ENCODE peak calls at places on chromosomes 1 and 21, in four cellular contexts. One of them, this sample, is unnamed.
A peak's percentile ranks its signal among the peaks of the same experiment; 100 is the strongest.

GRCh38 chr1:16720403-16721223 is 19.7 kb upstream of the RNU1-4 start:
- DNase-seq in breast epithelium: no peak
- DNase-seq in left ventricle myocardium inferior: no peak
- DNase-seq in CD8-positive, alpha-beta T cell: no peak
- DNase-seq in this sample: no peak

GRCh38 chr1:165560834-165561233 is 17.0 kb downstream of the LRRC52 start:
- DNase-seq in CD8-positive, alpha-beta T cell: no peak
- DNase-seq in breast epithelium: no peak
- DNase-seq in left ventricle myocardium inferior: no peak
- DNase-seq in this sample: no peak

GRCh38 chr1:246104927-246105326 is 402.2 kb downstream of the SMYD3 start:
- DNase-seq in breast epithelium: no peak
- DNase-seq in left ventricle myocardium inferior: no peak
- DNase-seq in CD8-positive, alpha-beta T cell: no peak
- DNase-seq in this sample: no peak

GRCh38 chr1:87136607-87137341 is 191.9 kb upstream of the LMO4 start:
- DNase-seq in left ventricle myocardium inferior: no peak
- DNase-seq in breast epithelium: no peak
- DNase-seq in CD8-positive, alpha-beta T cell: no peak
- DNase-seq in this sample: no peak

GRCh38 chr1:91846007-91846620 is 39.8 kb downstream of the TGFBR3 start:
- DNase-seq in breast epithelium: no peak
- DNase-seq in left ventricle myocardium inferior: no peak
- DNase-seq in CD8-positive, alpha-beta T cell: no peak
- DNase-seq in this sample: peak; percentile 66

GRCh38 chr1:172726740-172727139 is 67.8 kb downstream of the FASLG start:
- DNase-seq in CD8-positive, alpha-beta T cell: no peak
- DNase-seq in left ventricle myocardium inferior: no peak
- DNase-seq in breast epithelium: no peak
- DNase-seq in this sample: no peak

GRCh38 chr1:156435551-156436318 is 64.8 kb downstream of the MEF2D start:
- DNase-seq in left ventricle myocardium inferior: no peak
- DNase-seq in breast epithelium: no peak
- DNase-seq in CD8-positive, alpha-beta T cell: no peak
- DNase-seq in this sample: no peak

GRCh38 chr1:91811363-91812025 is 74.5 kb downstream of the TGFBR3 start:
- DNase-seq in breast epithelium: no peak
- DNase-seq in CD8-positive, alpha-beta T cell: no peak
- DNase-seq in left ventricle myocardium inferior: no peak
- DNase-seq in this sample: no peak

GRCh38 chr1:232127190-232127589 is 500.6 kb downstream of the DISC1 start:
- DNase-seq in left ventricle myocardium inferior: no peak
- DNase-seq in CD8-positive, alpha-beta T cell: no peak
- DNase-seq in breast epithelium: no peak
- DNase-seq in this sample: peak; percentile 60

GRCh38 chr1:8439015-8439702 is 121.2 kb downstream of the SLC45A1 start:
- DNase-seq in breast epithelium: peak; percentile 62
- DNase-seq in CD8-positive, alpha-beta T cell: no peak
- DNase-seq in left ventricle myocardium inferior: peak; percentile 82
- DNase-seq in this sample: no peak

GRCh38 chr1:177343445-177343844 is 172.7 kb downstream of the BRINP2 start:
- DNase-seq in CD8-positive, alpha-beta T cell: no peak
- DNase-seq in breast epithelium: no peak
- DNase-seq in left ventricle myocardium inferior: no peak
- DNase-seq in this sample: no peak

GRCh38 chr1:245142976-245143375 is 11.8 kb upstream of the KIF26B start:
- DNase-seq in CD8-positive, alpha-beta T cell: no peak
- DNase-seq in breast epithelium: no peak
- DNase-seq in left ventricle myocardium inferior: no peak
- DNase-seq in this sample: no peak

GRCh38 chr1:204711947-204712701 is 26.6 kb upstream of the LRRN2 start:
- DNase-seq in breast epithelium: no peak
- DNase-seq in CD8-positive, alpha-beta T cell: no peak
- DNase-seq in left ventricle myocardium inferior: peak; percentile 32
- DNase-seq in this sample: no peak

GRCh38 chr1:101025283-101025679 is 303 bp downstream of the DPH5 start:
- DNase-seq in breast epithelium: no peak
- DNase-seq in left ventricle myocardium inferior: no peak
- DNase-seq in CD8-positive, alpha-beta T cell: peak; percentile 32
- DNase-seq in this sample: no peak

GRCh38 chr1:76867342-76868130 is at the start of gene ST6GALNAC5:
- DNase-seq in breast epithelium: no peak
- DNase-seq in left ventricle myocardium inferior: no peak
- DNase-seq in CD8-positive, alpha-beta T cell: no peak
- DNase-seq in this sample: no peak

DNA sequence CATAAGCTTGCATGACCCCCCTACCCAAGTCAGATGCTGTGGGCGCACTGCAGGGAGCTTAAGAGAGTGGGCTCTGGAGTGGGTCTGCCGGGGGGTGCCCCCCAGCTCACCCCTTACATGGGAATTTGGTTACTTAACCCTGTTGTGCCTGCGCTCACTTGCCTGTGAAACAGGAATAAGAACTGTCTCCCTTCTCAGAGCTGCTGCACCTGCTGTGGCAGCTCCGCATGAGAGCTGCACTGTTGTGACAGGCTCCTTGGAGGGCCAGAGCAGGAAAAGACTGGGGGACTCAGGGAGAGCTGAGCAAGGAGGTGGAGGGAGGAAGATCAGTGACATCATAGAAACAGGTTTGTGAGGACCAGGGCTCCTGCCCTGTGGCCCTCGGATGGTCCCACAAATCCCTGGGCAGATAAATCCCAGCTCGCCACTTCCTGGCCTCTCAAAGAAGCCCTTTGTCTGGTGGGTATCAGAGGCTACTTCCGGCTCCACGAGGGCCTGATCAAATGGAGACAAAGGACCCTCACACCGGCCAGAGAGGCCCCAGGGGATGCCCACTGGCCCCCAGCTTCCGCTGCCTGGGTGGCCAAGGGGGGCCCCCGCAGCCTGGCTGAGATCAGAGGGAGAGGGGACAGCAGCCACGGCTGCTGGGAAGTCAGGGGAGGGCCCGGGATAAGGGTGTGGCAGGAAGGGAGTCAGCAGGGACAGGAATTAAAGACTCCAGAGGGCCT is 28.9 kb upstream of the LAPTM5 start:
- DNase-seq in breast epithelium: no peak
- DNase-seq in left ventricle myocardium inferior: peak; percentile 32
- DNase-seq in CD8-positive, alpha-beta T cell: no peak
- DNase-seq in this sample: no peak
- H3K4me1 ChIP-seq in breast epithelium: no peaks in the 10 kb centered on the region
- H3K4me1 ChIP-seq in left ventricle myocardium inferior: peaks cover 28% of the 10 kb centered on the region
- H3K4me1 ChIP-seq in CD8-positive, alpha-beta T cell: peaks cover 14% of the 10 kb centered on the region
- H3K4me1 ChIP-seq in this sample: no peaks in the 10 kb centered on the region

GRCh38 chr1:234600418-234601216 is 9.4 kb downstream of the IRF2BP2 start:
- DNase-seq in left ventricle myocardium inferior: peak; percentile 59
- DNase-seq in CD8-positive, alpha-beta T cell: peak; percentile 20
- DNase-seq in breast epithelium: no peak
- DNase-seq in this sample: no peak
- H3K4me1 ChIP-seq in left ventricle myocardium inferior: peaks cover 72% of the 10 kb centered on the region
- H3K4me1 ChIP-seq in CD8-positive, alpha-beta T cell: peaks cover 60% of the 10 kb centered on the region
- H3K4me1 ChIP-seq in breast epithelium: peaks cover 16% of the 10 kb centered on the region
- H3K4me1 ChIP-seq in this sample: peaks cover 61% of the 10 kb centered on the region

GRCh38 chr1:12692967-12693782 is 22.7 kb upstream of the AADACL3 start:
- DNase-seq in CD8-positive, alpha-beta T cell: no peak
- DNase-seq in breast epithelium: no peak
- DNase-seq in left ventricle myocardium inferior: no peak
- DNase-seq in this sample: no peak
- H3K4me1 ChIP-seq in CD8-positive, alpha-beta T cell: no peaks in the 10 kb centered on the region
- H3K4me1 ChIP-seq in breast epithelium: no peaks in the 10 kb centered on the region
- H3K4me1 ChIP-seq in left ventricle myocardium inferior: no peaks in the 10 kb centered on the region
- H3K4me1 ChIP-seq in this sample: no peaks in the 10 kb centered on the region

GRCh38 chr1:1303736-1304135 is 4.0 kb downstream of the ACAP3 start:
- DNase-seq in CD8-positive, alpha-beta T cell: no peak
- DNase-seq in breast epithelium: no peak
- DNase-seq in left ventricle myocardium inferior: no peak
- DNase-seq in this sample: no peak

GRCh38 chr1:1302006-1302430 is 5.7 kb downstream of the ACAP3 start:
- DNase-seq in breast epithelium: no peak
- DNase-seq in CD8-positive, alpha-beta T cell: no peak
- DNase-seq in left ventricle myocardium inferior: no peak
- DNase-seq in this sample: no peak

GRCh38 chr1:1304331-1305299 is 3.1 kb downstream of the ACAP3 start:
- DNase-seq in breast epithelium: peak; percentile 77
- DNase-seq in left ventricle myocardium inferior: peak; percentile 80
- DNase-seq in CD8-positive, alpha-beta T cell: no peak
- DNase-seq in this sample: no peak

GRCh38 chr1:1305300-1306069 is 2.2 kb downstream of the ACAP3 start:
- DNase-seq in left ventricle myocardium inferior: peak; percentile 75
- DNase-seq in breast epithelium: no peak
- DNase-seq in CD8-positive, alpha-beta T cell: peak; percentile 85
- DNase-seq in this sample: peak; percentile 88

DNA sequence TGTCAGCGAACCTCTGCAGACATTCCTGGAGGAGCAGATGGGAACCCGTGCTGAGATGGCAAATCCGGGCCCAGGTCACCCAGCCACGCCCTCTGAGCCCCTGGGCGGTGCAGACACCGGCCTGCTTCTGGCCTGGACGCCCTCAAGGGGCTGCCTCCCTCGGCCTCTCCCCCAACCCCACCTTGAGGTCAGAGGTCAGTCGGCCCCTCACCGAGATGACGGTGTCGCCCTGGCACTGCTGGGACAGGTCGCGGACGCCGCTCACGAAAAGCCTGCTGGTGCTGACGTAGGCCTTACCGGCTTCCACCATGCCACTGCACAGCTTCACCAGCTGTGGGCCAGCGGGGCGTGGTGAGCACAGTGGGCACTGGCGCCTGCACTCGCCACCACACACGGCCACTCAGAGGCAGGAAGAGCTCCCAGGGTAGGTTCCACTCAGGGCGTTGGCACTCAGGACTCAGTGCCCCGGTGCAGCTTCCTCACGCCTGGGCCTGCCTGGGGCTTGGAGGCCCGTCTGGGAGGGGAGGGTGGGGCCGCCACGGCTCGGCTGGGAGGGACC is 4.7 kb downstream of the ACAP3 start:
- DNase-seq in left ventricle myocardium inferior: no peak
- DNase-seq in CD8-positive, alpha-beta T cell: no peak
- DNase-seq in breast epithelium: no peak
- DNase-seq in this sample: no peak
- H3K4me1 ChIP-seq in left ventricle myocardium inferior: peaks cover 50% of the 10 kb centered on the region
- H3K4me1 ChIP-seq in CD8-positive, alpha-beta T cell: peaks cover 28% of the 10 kb centered on the region
- H3K4me1 ChIP-seq in breast epithelium: peaks cover 26% of the 10 kb centered on the region
- H3K4me1 ChIP-seq in this sample: peaks cover 28% of the 10 kb centered on the region

GRCh38 chr1:208208132-208208487 is 36.1 kb downstream of the PLXNA2 start:
- DNase-seq in left ventricle myocardium inferior: no peak
- DNase-seq in breast epithelium: no peak
- DNase-seq in CD8-positive, alpha-beta T cell: no peak
- DNase-seq in this sample: no peak
- H3K4me1 ChIP-seq in left ventricle myocardium inferior: peaks cover 88% of the 10 kb centered on the region
- H3K4me1 ChIP-seq in breast epithelium: peaks cover 14% of the 10 kb centered on the region
- H3K4me1 ChIP-seq in CD8-positive, alpha-beta T cell: no peaks in the 10 kb centered on the region
- H3K4me1 ChIP-seq in this sample: peaks cover 38% of the 10 kb centered on the region

GRCh38 chr21:25916226-25916625 is 181.5 kb downstream of the GABPA start:
- DNase-seq in left ventricle myocardium inferior: no peak
- DNase-seq in breast epithelium: no peak
- DNase-seq in CD8-positive, alpha-beta T cell: no peak
- DNase-seq in this sample: no peak
- H3K4me1 ChIP-seq in left ventricle myocardium inferior: peaks cover 29% of the 10 kb centered on the region
- H3K4me1 ChIP-seq in breast epithelium: no peaks in the 10 kb centered on the region
- H3K4me1 ChIP-seq in CD8-positive, alpha-beta T cell: no peaks in the 10 kb centered on the region
- H3K4me1 ChIP-seq in this sample: no peaks in the 10 kb centered on the region

GRCh38 chr1:218298398-218298797 is 13.3 kb downstream of the RRP15 start:
- DNase-seq in left ventricle myocardium inferior: no peak
- DNase-seq in CD8-positive, alpha-beta T cell: no peak
- DNase-seq in breast epithelium: no peak
- DNase-seq in this sample: no peak
- H3K4me1 ChIP-seq in left ventricle myocardium inferior: peaks cover 12% of the 10 kb centered on the region
- H3K4me1 ChIP-seq in CD8-positive, alpha-beta T cell: peaks cover 7% of the 10 kb centered on the region
- H3K4me1 ChIP-seq in breast epithelium: no peaks in the 10 kb centered on the region
- H3K4me1 ChIP-seq in this sample: no peaks in the 10 kb centered on the region

GRCh38 chr1:109499661-109500536 is 6.0 kb downstream of the CYB561D1 start:
- DNase-seq in CD8-positive, alpha-beta T cell: peak; percentile 64
- DNase-seq in breast epithelium: no peak
- DNase-seq in left ventricle myocardium inferior: no peak
- DNase-seq in this sample: peak; percentile 69
- H3K4me1 ChIP-seq in CD8-positive, alpha-beta T cell: peaks cover 94% of the 10 kb centered on the region
- H3K4me1 ChIP-seq in breast epithelium: no peaks in the 10 kb centered on the region
- H3K4me1 ChIP-seq in left ventricle myocardium inferior: peaks cover 10% of the 10 kb centered on the region
- H3K4me1 ChIP-seq in this sample: peaks cover 17% of the 10 kb centered on the region

GRCh38 chr1:114794038-114794437 is 13.6 kb upstream of the SIKE1 start:
- DNase-seq in left ventricle myocardium inferior: no peak
- DNase-seq in breast epithelium: no peak
- DNase-seq in CD8-positive, alpha-beta T cell: no peak
- DNase-seq in this sample: no peak
- H3K4me1 ChIP-seq in left ventricle myocardium inferior: no peaks in the 10 kb centered on the region
- H3K4me1 ChIP-seq in breast epithelium: no peaks in the 10 kb centered on the region
- H3K4me1 ChIP-seq in CD8-positive, alpha-beta T cell: no peaks in the 10 kb centered on the region
- H3K4me1 ChIP-seq in this sample: no peaks in the 10 kb centered on the region

This sample was measured in PC-9.